ENCODE peak calls at places on chromosomes 7 and 10, in eight cellular contexts. One of them, this sample, is unnamed.
A peak's percentile ranks its signal among the peaks of the same experiment; 100 is the strongest.

GRCh38 chr10:124671486-124672075 is 72.6 kb downstream of the FAM53B start:
- DNase-seq in GM12878: no peak
- DNase-seq in HCT116: peak; percentile 34
- DNase-seq in breast epithelium: no peak
- DNase-seq in stomach: no peak
- DNase-seq in spleen: peak; percentile 65
- DNase-seq in SK-N-SH: peak; percentile 74
- DNase-seq in suprapubic skin: peak; percentile 84
- DNase-seq in this sample: no peak

GRCh38 chr7:151621961-151622360 is 102.3 kb upstream of the RHEB start:
- DNase-seq in SK-N-SH: no peak
- DNase-seq in breast epithelium: no peak
- DNase-seq in stomach: no peak
- DNase-seq in spleen: no peak
- DNase-seq in GM12878: no peak
- DNase-seq in HCT116: no peak
- DNase-seq in suprapubic skin: no peak
- DNase-seq in this sample: no peak

GRCh38 chr10:107971973-107972372 is 807.5 kb upstream of the SORCS1 start:
- DNase-seq in spleen: no peak
- DNase-seq in SK-N-SH: no peak
- DNase-seq in stomach: no peak
- DNase-seq in GM12878: no peak
- DNase-seq in HCT116: no peak
- DNase-seq in breast epithelium: no peak
- DNase-seq in suprapubic skin: no peak
- DNase-seq in this sample: no peak

GRCh38 chr7:24896031-24896433 is 83.9 kb downstream of the OSBPL3 start:
- DNase-seq in HCT116: no peak
- DNase-seq in spleen: no peak
- DNase-seq in stomach: no peak
- DNase-seq in SK-N-SH: no peak
- DNase-seq in GM12878: peak; percentile 52
- DNase-seq in breast epithelium: no peak
- DNase-seq in suprapubic skin: no peak
- DNase-seq in this sample: no peak

GRCh38 chr10:108911814-108912541 is 1011.3 kb downstream of the XPNPEP1 start:
- DNase-seq in SK-N-SH: peak; percentile 72
- DNase-seq in suprapubic skin: peak; percentile 79
- DNase-seq in breast epithelium: peak; percentile 61
- DNase-seq in HCT116: no peak
- DNase-seq in spleen: no peak
- DNase-seq in GM12878: no peak
- DNase-seq in stomach: peak; percentile 64
- DNase-seq in this sample: no peak

GRCh38 chr10:61067683-61068336 is 123.8 kb upstream of the RHOBTB1 start:
- DNase-seq in GM12878: no peak
- DNase-seq in stomach: no peak
- DNase-seq in spleen: no peak
- DNase-seq in breast epithelium: no peak
- DNase-seq in suprapubic skin: no peak
- DNase-seq in HCT116: no peak
- DNase-seq in SK-N-SH: no peak
- DNase-seq in this sample: no peak

GRCh38 chr7:19713676-19714075 is 4.8 kb upstream of the POLR1F start:
- DNase-seq in breast epithelium: no peak
- DNase-seq in SK-N-SH: peak; percentile 15
- DNase-seq in suprapubic skin: no peak
- DNase-seq in GM12878: peak; percentile 8
- DNase-seq in HCT116: peak; percentile 51
- DNase-seq in stomach: no peak
- DNase-seq in spleen: no peak
- DNase-seq in this sample: no peak

GRCh38 chr10:120583424-120584108 is 126.5 kb downstream of the PLPP4 start:
- DNase-seq in spleen: no peak
- DNase-seq in HCT116: no peak
- DNase-seq in SK-N-SH: no peak
- DNase-seq in stomach: no peak
- DNase-seq in suprapubic skin: no peak
- DNase-seq in GM12878: no peak
- DNase-seq in breast epithelium: no peak
- DNase-seq in this sample: no peak

GRCh38 chr10:35492387-35493195 is 112.5 kb upstream of the GJD4 start:
- DNase-seq in spleen: no peak
- DNase-seq in GM12878: no peak
- DNase-seq in breast epithelium: no peak
- DNase-seq in stomach: no peak
- DNase-seq in HCT116: no peak
- DNase-seq in SK-N-SH: no peak
- DNase-seq in suprapubic skin: no peak
- DNase-seq in this sample: no peak

GRCh38 chr7:102044984-102045673 is 227.7 kb downstream of the CUX1 start:
- DNase-seq in suprapubic skin: no peak
- DNase-seq in spleen: no peak
- DNase-seq in stomach: peak; percentile 37
- DNase-seq in HCT116: peak; percentile 7
- DNase-seq in GM12878: no peak
- DNase-seq in SK-N-SH: peak; percentile 93
- DNase-seq in breast epithelium: no peak
- DNase-seq in this sample: no peak

GRCh38 chr10:65341323-65341922 is 1584.4 kb upstream of the LRRTM3 start:
- DNase-seq in SK-N-SH: no peak
- DNase-seq in suprapubic skin: no peak
- DNase-seq in spleen: no peak
- DNase-seq in GM12878: no peak
- DNase-seq in breast epithelium: no peak
- DNase-seq in HCT116: no peak
- DNase-seq in stomach: no peak
- DNase-seq in this sample: no peak

GRCh38 chr10:133274751-133275682 is 1.7 kb downstream of the ADAM8 start:
- DNase-seq in suprapubic skin: no peak
- DNase-seq in breast epithelium: no peak
- DNase-seq in SK-N-SH: no peak
- DNase-seq in GM12878: peak; percentile 72
- DNase-seq in stomach: peak; percentile 53
- DNase-seq in HCT116: no peak
- DNase-seq in spleen: peak; percentile 94
- DNase-seq in this sample: no peak

GRCh38 chr7:17304926-17305325 is 6.5 kb downstream of the AHR start:
- DNase-seq in HCT116: peak; percentile 88
- DNase-seq in breast epithelium: no peak
- DNase-seq in GM12878: no peak
- DNase-seq in stomach: no peak
- DNase-seq in SK-N-SH: no peak
- DNase-seq in spleen: no peak
- DNase-seq in suprapubic skin: no peak
- DNase-seq in this sample: peak; percentile 52

GRCh38 chr10:74008212-74008731 is 10.4 kb downstream of the VCL start:
- DNase-seq in SK-N-SH: peak; percentile 24
- DNase-seq in spleen: no peak
- DNase-seq in HCT116: no peak
- DNase-seq in suprapubic skin: no peak
- DNase-seq in GM12878: no peak
- DNase-seq in stomach: no peak
- DNase-seq in breast epithelium: no peak
- DNase-seq in this sample: no peak

GRCh38 chr10:63368365-63368764 is 97.4 kb downstream of the JMJD1C start:
- DNase-seq in breast epithelium: no peak
- DNase-seq in HCT116: no peak
- DNase-seq in spleen: no peak
- DNase-seq in suprapubic skin: no peak
- DNase-seq in SK-N-SH: no peak
- DNase-seq in stomach: no peak
- DNase-seq in GM12878: no peak
- DNase-seq in this sample: no peak

GRCh38 chr7:155830961-155831806 is 18.9 kb upstream of the SHH start:
- DNase-seq in SK-N-SH: no peak
- DNase-seq in HCT116: no peak
- DNase-seq in stomach: no peak
- DNase-seq in spleen: peak; percentile 65
- DNase-seq in suprapubic skin: peak; percentile 54
- DNase-seq in breast epithelium: no peak
- DNase-seq in GM12878: no peak
- DNase-seq in this sample: no peak

GRCh38 chr10:6305762-6306321 is 103.1 kb downstream of the PFKFB3 start:
- DNase-seq in HCT116: no peak
- DNase-seq in SK-N-SH: no peak
- DNase-seq in stomach: no peak
- DNase-seq in spleen: no peak
- DNase-seq in suprapubic skin: no peak
- DNase-seq in GM12878: no peak
- DNase-seq in breast epithelium: no peak
- DNase-seq in this sample: no peak

GRCh38 chr7:25180946-25181345 is 47.3 kb downstream of the NPVF start:
- DNase-seq in breast epithelium: no peak
- DNase-seq in suprapubic skin: no peak
- DNase-seq in SK-N-SH: no peak
- DNase-seq in HCT116: no peak
- DNase-seq in stomach: no peak
- DNase-seq in spleen: no peak
- DNase-seq in GM12878: no peak
- DNase-seq in this sample: no peak

GRCh38 chr7:90597879-90598278 is 1.8 kb downstream of the CDK14 start:
- DNase-seq in breast epithelium: no peak
- DNase-seq in suprapubic skin: no peak
- DNase-seq in stomach: no peak
- DNase-seq in spleen: no peak
- DNase-seq in GM12878: no peak
- DNase-seq in HCT116: no peak
- DNase-seq in SK-N-SH: no peak
- DNase-seq in this sample: no peak

GRCh38 chr7:149240637-149241036 is 1.2 kb downstream of the ZNF212 start:
- DNase-seq in HCT116: no peak
- DNase-seq in spleen: no peak
- DNase-seq in suprapubic skin: no peak
- DNase-seq in GM12878: no peak
- DNase-seq in SK-N-SH: no peak
- DNase-seq in stomach: no peak
- DNase-seq in breast epithelium: no peak
- DNase-seq in this sample: no peak

GRCh38 chr7:149241695-149242094 is 2.2 kb downstream of the ZNF212 start:
- DNase-seq in stomach: no peak
- DNase-seq in breast epithelium: no peak
- DNase-seq in SK-N-SH: no peak
- DNase-seq in suprapubic skin: no peak
- DNase-seq in HCT116: no peak
- DNase-seq in GM12878: no peak
- DNase-seq in spleen: no peak
- DNase-seq in this sample: no peak

GRCh38 chr7:149237502-149237901 is 1.9 kb upstream of the ZNF212 start:
- DNase-seq in suprapubic skin: no peak
- DNase-seq in stomach: no peak
- DNase-seq in SK-N-SH: peak; percentile 42
- DNase-seq in breast epithelium: no peak
- DNase-seq in HCT116: no peak
- DNase-seq in GM12878: no peak
- DNase-seq in spleen: no peak
- DNase-seq in this sample: no peak

GRCh38 chr7:149238051-149238450 is 1.4 kb upstream of the ZNF212 start:
- DNase-seq in spleen: no peak
- DNase-seq in GM12878: no peak
- DNase-seq in HCT116: no peak
- DNase-seq in breast epithelium: no peak
- DNase-seq in suprapubic skin: no peak
- DNase-seq in stomach: no peak
- DNase-seq in SK-N-SH: no peak
- DNase-seq in this sample: no peak

GRCh38 chr7:149239345-149240143 is at the start of gene ZNF212:
- DNase-seq in HCT116: peak; percentile 80
- DNase-seq in stomach: peak; percentile 92
- DNase-seq in spleen: peak; percentile 98
- DNase-seq in breast epithelium: peak; percentile 91
- DNase-seq in SK-N-SH: peak; percentile 100
- DNase-seq in GM12878: peak; percentile 56
- DNase-seq in suprapubic skin: peak; percentile 91
- DNase-seq in this sample: peak; percentile 89
- TF ChIP-seq POLR2AphosphoS5 in HCT116: peak; percentile 84
- TF ChIP-seq POLR2AphosphoS5 in stomach: peak; percentile 22
- TF ChIP-seq POLR2AphosphoS5 in spleen: peak; percentile 88
- TF ChIP-seq POLR2AphosphoS5 in breast epithelium: peak; percentile 73
- TF ChIP-seq POLR2AphosphoS5 in SK-N-SH: peak; percentile 69
- TF ChIP-seq POLR2AphosphoS5 in GM12878: peak; percentile 48
- TF ChIP-seq POLR2AphosphoS5 in suprapubic skin: peak; percentile 64
- TF ChIP-seq POLR2AphosphoS5 in this sample: peak; percentile 90

GRCh38 chr10:93072225-93072712 is 1.4 kb upstream of the CYP26A1 start:
- DNase-seq in GM12878: no peak
- DNase-seq in SK-N-SH: no peak
- DNase-seq in breast epithelium: no peak
- DNase-seq in spleen: no peak
- DNase-seq in HCT116: no peak
- DNase-seq in suprapubic skin: no peak
- DNase-seq in stomach: no peak
- DNase-seq in this sample: no peak
- H3K4me3 ChIP-seq in GM12878: no peak overlapping the region
- H3K4me3 ChIP-seq in SK-N-SH: peak overlapping the region; percentile 58
- H3K4me3 ChIP-seq in breast epithelium: peak overlapping the region; percentile 65
- H3K4me3 ChIP-seq in spleen: peak overlapping the region; percentile 25
- H3K4me3 ChIP-seq in HCT116: no peak overlapping the region
- H3K4me3 ChIP-seq in suprapubic skin: peak overlapping the region; percentile 40
- H3K4me3 ChIP-seq in stomach: peak overlapping the region; percentile 48
- H3K4me3 ChIP-seq in this sample: peak overlapping the region; percentile 6

GRCh38 chr10:58894929-58895328 is 281.5 kb upstream of the PHYHIPL start:
- DNase-seq in stomach: no peak
- DNase-seq in GM12878: no peak
- DNase-seq in HCT116: no peak
- DNase-seq in suprapubic skin: no peak
- DNase-seq in breast epithelium: no peak
- DNase-seq in SK-N-SH: no peak
- DNase-seq in spleen: no peak
- DNase-seq in this sample: no peak
- TF ChIP-seq CTCF in stomach: no peak
- TF ChIP-seq CTCF in GM12878: no peak
- TF ChIP-seq CTCF in HCT116: no peak
- TF ChIP-seq CTCF in suprapubic skin: no peak
- TF ChIP-seq CTCF in breast epithelium: no peak
- TF ChIP-seq CTCF in SK-N-SH: no peak
- TF ChIP-seq CTCF in spleen: no peak
- TF ChIP-seq CTCF in this sample: no peak

DNA sequence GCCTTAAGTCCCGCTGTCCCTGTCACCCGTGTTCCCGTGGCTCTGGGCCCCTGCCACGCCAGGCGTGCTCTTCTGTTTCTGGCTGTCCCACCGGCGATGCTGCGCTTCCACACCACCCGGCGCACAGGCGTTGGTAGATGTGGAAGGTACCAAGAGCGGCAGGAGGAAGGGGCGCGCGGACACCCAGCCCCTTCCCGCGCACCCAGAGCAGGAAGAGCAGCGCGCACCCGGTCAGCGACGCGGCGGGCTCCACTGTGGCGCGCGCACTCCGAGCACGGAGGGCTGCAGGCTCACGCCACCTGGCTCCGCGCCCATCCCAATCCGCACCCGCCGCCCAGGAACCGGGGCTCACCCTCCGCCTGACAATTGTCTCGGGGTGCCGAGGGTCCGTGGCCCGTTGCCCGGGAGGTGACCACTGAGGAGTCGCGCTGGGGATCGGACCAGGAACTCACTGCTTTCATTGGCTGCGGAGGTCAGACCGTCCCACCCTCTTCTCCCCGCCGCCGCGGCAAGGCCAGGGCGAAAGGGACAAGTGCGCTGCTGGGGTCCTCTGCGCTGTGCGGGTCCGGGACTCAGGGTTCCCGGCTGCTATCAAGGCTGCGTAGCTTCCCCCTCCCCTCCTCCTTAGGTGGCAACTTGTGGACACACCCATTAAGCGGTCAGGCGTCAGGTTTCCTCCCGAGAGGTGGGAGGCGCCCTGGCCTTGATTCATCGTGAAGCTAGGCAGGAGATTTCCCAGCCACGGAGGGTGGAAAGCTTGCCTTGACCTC is 121.6 kb upstream of the ZNF92 start:
- DNase-seq in suprapubic skin: no peak
- DNase-seq in GM12878: peak; percentile 27
- DNase-seq in HCT116: peak; percentile 71
- DNase-seq in stomach: peak; percentile 56
- DNase-seq in SK-N-SH: peak; percentile 98
- DNase-seq in breast epithelium: peak; percentile 62
- DNase-seq in spleen: peak; percentile 78
- DNase-seq in this sample: peak; percentile 14
- TF ChIP-seq POLR2AphosphoS5 in suprapubic skin: no peak
- TF ChIP-seq POLR2AphosphoS5 in GM12878: no peak
- TF ChIP-seq POLR2AphosphoS5 in HCT116: peak; percentile 45
- TF ChIP-seq POLR2AphosphoS5 in stomach: no peak
- TF ChIP-seq POLR2AphosphoS5 in SK-N-SH: no peak
- TF ChIP-seq POLR2AphosphoS5 in breast epithelium: no peak
- TF ChIP-seq POLR2AphosphoS5 in spleen: peak; percentile 68
- TF ChIP-seq POLR2AphosphoS5 in this sample: no peak